ENCODE peak calls at places on chromosomes 3 and 15, in six cellular contexts. U is uterus, Z is Karpas-422, P is stomach, E is fibroblast of lung, T is PC-3. H is an unnamed sample. For H3K9me3, the result is how much of the 10 kb centered on the place peaks cover.

GRCh38 chr15:49622561-49622960 is 1.7 kb downstream of the DTWD1 start:
- DNase-seq in Z (no peak), P (no peak), E (no peak), U (no peak), T (no peak), H (no peak)

GRCh38 chr3:194720048-194720447 is 34.4 kb downstream of the FAM43A start:
- DNase-seq in T (no peak), P (no peak), Z (no peak), E (no peak), U (no peak), H (no peak)

GRCh38 chr3:113232367-113232766 is 21.0 kb downstream of the BOC start:
- DNase-seq in T (peak), E (no peak), U (no peak), P (no peak), Z (no peak), H (no peak)

GRCh38 chr3:32888739-32889138 is 62.7 kb upstream of the CCR4 start:
- DNase-seq in U (no peak), T (no peak), Z (no peak), P (no peak), E (no peak), H (no peak)

GRCh38 chr3:42119558-42120355 is 28.6 kb downstream of the TRAK1 start:
- DNase-seq in Z (no peak), P (no peak), T (no peak), U (peak), E (no peak), H (peak)

GRCh38 chr3:188205992-188206416 is 52.0 kb downstream of the LPP start:
- DNase-seq in U (no peak), E (no peak), Z (peak), P (no peak), T (no peak), H (no peak)

GRCh38 chr15:39110336-39110735 is 470.5 kb upstream of the THBS1 start:
- DNase-seq in E (no peak), P (no peak), Z (no peak), U (no peak), T (no peak), H (no peak)

GRCh38 chr3:110504401-110504800 is 567.2 kb upstream of the NECTIN3 start:
- DNase-seq in Z (no peak), T (no peak), U (no peak), E (no peak), P (no peak), H (no peak)

GRCh38 chr3:102129774-102130608 is 280.7 kb downstream of the NFKBIZ start:
- DNase-seq in P (no peak), U (peak), T (peak), E (peak), Z (no peak), H (no peak)

GRCh38 chr3:126003447-126004190 is 34.6 kb downstream of the ROPN1B start:
- DNase-seq in T (no peak), U (no peak), E (no peak), P (no peak), Z (no peak), H (no peak)

GRCh38 chr3:87057474-87057873 is 66.5 kb upstream of the VGLL3 start:
- DNase-seq in T (no peak), P (no peak), Z (no peak), U (no peak), E (no peak), H (no peak)

GRCh38 chr15:58469432-58470353 is 37.9 kb downstream of the LIPC start:
- DNase-seq in E (peak), U (no peak), P (peak), T (peak), Z (no peak), H (no peak)

GRCh38 chr15:90883971-90884718 is at the start of gene FES:
- DNase-seq in P (peak), E (peak), T (no peak), Z (peak), U (peak), H (peak)

GRCh38 chr15:88655780-88656488 is 17.1 kb downstream of the ISG20 start:
- DNase-seq in T (no peak), Z (no peak), U (no peak), E (no peak), P (peak), H (no peak)

GRCh38 chr15:51680316-51680715 is 987 bp upstream of the SCG3 start:
- DNase-seq in P (no peak), U (no peak), Z (no peak), E (no peak), T (no peak), H (no peak)

GRCh38 chr15:39232512-39232911 is 348.4 kb upstream of the THBS1 start:
- DNase-seq in Z (no peak), P (no peak), E (peak), T (peak), U (no peak), H (no peak)

GRCh38 chr3:194933465-194933864 is 247.8 kb downstream of the FAM43A start:
- DNase-seq in U (no peak), E (no peak), T (no peak), P (no peak), Z (no peak), H (no peak)

GRCh38 chr3:194622621-194623360 is 10.4 kb downstream of the TMEM44 start:
- DNase-seq in Z (no peak), U (no peak), T (no peak), E (no peak), P (no peak), H (peak)

GRCh38 chr15:65766422-65767263 is 25.4 kb downstream of the DENND4A start:
- DNase-seq in U (no peak), E (peak), Z (no peak), P (no peak), T (peak), H (no peak)

GRCh38 chr3:49992351-49992750 is 52.4 kb downstream of the RBM6 start:
- DNase-seq in E (no peak), Z (peak), T (no peak), P (no peak), U (no peak), H (no peak)

GRCh38 chr3:187850256-187851010 is 105.2 kb upstream of the BCL6 start:
- DNase-seq in Z (no peak), P (no peak), U (no peak), T (no peak), E (peak), H (no peak)

GRCh38 chr3:31934018-31934417 is 47.0 kb downstream of the OSBPL10 start:
- DNase-seq in E (no peak), T (no peak), U (no peak), P (no peak), Z (peak), H (no peak)

DNA sequence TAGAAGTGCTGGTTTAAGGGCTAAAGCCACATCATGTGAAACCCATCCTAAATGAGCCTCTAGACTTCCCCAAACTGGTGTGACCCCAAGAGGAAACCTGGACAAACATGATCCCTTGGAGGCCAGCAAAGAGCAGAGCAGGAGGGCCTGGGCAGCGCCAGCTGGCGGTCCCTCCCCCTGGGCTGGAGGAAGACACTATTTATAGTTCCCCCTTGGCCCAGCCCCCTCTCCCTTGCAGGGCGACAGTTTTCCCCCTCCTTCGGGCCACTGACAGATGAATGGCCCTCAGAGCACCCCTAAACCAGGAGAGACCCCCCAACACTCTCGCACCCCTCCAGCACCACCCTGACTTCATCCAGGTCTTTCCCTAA is 2.9 kb downstream of the UCN2 start:
- DNase-seq in E (peak), T (no peak), P (no peak), Z (no peak), U (no peak), H (peak)
- H3K4me3 ChIP-seq in E (no peak), T (no peak), P (peak), Z (no peak), U (peak), H (no peak)

GRCh38 chr3:21417991-21418390 is 333.0 kb downstream of the ZNF385D start:
- DNase-seq in T (no peak), Z (no peak), P (no peak), U (no peak), E (no peak), H (no peak)

DNA sequence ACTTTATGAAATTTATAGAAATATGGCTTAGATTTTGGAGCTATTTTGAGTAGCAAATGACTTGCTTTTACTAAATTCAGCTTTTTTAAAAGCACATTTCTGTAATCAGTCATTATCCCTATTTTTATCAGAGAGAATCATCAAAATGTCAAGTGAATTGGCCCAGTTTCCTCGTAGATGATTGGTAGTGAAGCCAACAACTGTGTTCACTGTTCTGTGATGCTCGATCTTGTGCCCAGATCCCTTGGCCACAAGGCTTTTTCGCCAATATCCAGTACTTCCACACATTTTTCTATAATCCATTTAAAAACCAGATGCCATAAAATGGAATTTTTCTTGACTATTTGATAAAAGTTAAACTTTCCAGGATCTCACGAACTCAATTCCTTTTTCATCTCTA is 336.5 kb downstream of the ZNF385D start:
- DNase-seq in T (no peak), E (no peak), Z (no peak), P (no peak), U (no peak), H (no peak)
- H3K9me3 ChIP-seq in T (under half), E (under half), Z (under half), P (under half), U (under half), H (under half)

GRCh38 chr3:159989973-159990846 is 1.6 kb downstream of the IL12A start:
- DNase-seq in Z (no peak), E (no peak), U (no peak), P (no peak), T (no peak), H (no peak)
- H3K4me3 ChIP-seq in Z (no peak), E (peak), U (no peak), P (no peak), T (peak), H (no peak)

DNA sequence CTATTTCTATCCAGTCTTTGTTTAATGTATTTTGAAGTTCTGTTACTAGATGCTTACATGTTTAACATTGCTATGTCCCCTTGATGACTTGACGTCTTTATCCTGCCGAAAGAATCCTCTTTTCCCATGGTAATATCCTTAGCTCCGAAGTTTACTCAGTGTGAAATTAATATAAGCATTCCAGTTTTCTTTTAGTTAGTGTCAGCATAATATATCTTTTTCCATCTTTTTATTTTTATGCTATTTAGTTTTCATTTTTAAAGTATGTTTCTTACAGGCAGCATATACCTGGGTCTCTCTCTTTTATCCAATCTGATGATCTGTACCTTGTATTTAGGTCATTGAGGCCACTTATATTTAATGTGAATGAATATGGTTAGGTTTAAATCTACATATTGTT is 39.1 kb upstream of the MEF2A start:
- DNase-seq in P (no peak), U (no peak), Z (no peak), T (no peak), E (no peak), H (no peak)
- H3K9me3 ChIP-seq in P (under half), U (under half), Z (under half), T (under half), E (under half), H (under half)

GRCh38 chr3:17741621-17742091 is 775 bp downstream of the TBC1D5 start:
- DNase-seq in E (peak), U (no peak), P (no peak), T (no peak), Z (no peak), H (no peak)

GRCh38 chr3:17737591-17737990 is 4.8 kb downstream of the TBC1D5 start:
- DNase-seq in U (no peak), Z (no peak), T (no peak), E (no peak), P (no peak), H (no peak)

GRCh38 chr3:17740703-17741102 is 1.7 kb downstream of the TBC1D5 start:
- DNase-seq in T (peak), E (peak), P (no peak), U (no peak), Z (peak), H (no peak)

GRCh38 chr3:17738219-17738618 is 4.2 kb downstream of the TBC1D5 start:
- DNase-seq in E (no peak), U (no peak), Z (no peak), P (no peak), T (no peak), H (no peak)

DNA sequence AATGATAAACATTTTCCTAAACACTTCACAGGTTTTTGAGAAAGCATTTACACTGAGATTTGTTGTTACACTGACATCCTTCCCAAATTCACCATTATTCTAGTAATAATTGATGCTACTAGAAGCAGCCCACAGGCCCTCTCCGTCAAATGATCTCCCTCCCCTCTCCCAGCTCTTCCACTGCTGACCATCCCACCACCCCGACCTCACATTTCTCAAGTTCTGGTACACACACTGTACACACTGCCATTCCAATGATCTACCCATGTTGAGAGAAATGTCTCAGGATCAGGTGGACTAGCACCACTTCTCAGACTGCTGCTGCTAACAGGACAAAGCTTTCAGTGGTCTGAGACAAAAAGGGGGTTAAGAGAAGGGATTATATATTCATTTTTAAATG is 3.5 kb downstream of the TBC1D5 start:
- DNase-seq in P (no peak), U (no peak), E (no peak), T (no peak), Z (peak), H (no peak)
- H3K4me3 ChIP-seq in P (no peak), U (no peak), E (no peak), T (no peak), Z (peak), H (no peak)

GRCh38 chr3:44642337-44642736 is 6.2 kb upstream of the ZNF35 start:
- DNase-seq in E (no peak), U (no peak), P (no peak), Z (no peak), T (no peak), H (no peak)

GRCh38 chr3:44648564-44649229 is at the start of gene ZNF35:
- DNase-seq in Z (peak), E (peak), U (peak), P (peak), T (peak), H (peak)

GRCh38 chr3:44647771-44648170 is 761 bp upstream of the ZNF35 start:
- DNase-seq in E (no peak), U (no peak), P (no peak), Z (no peak), T (no peak), H (no peak)

GRCh38 chr3:44643024-44643423 is 5.5 kb upstream of the ZNF35 start:
- DNase-seq in U (no peak), T (no peak), Z (no peak), P (no peak), E (no peak), H (no peak)
- H3K9me3 ChIP-seq in U (under half), T (under half), Z (under half), P (under half), E (under half), H (under half)

DNA sequence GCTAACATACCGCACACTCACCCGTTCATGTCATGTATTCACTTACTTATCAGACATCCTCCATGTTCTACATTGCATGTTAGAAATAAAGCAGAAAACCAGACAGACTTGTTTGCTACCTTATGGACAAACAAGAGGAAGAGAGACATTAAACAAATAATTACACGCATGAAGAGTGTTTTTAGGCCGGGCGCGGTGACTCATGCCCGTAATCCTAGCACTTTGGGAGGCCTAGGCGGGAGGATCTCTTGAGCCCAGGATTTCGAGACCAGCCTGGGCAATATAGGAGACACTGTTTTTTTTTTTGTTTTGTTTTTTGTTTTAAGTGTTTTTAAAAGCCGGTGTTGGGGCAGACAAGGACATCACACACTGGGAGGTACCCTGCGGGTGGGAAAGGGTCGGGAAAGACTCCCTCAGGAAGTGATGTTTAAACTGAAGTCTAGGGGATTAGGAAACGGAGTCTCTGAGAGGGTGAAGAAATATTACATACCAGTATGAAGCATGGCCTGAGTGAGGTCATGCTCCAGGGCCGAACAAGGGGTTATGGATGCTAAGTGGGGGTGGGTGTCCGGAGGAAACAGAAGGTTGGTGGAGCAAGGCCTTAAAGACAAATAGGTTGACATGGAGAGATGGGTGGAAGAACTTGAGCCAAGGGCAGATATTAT is 2.1 kb upstream of the USP3 start:
- DNase-seq in T (peak), E (peak), U (peak), Z (no peak), P (peak), H (no peak)
- H3K4me3 ChIP-seq in T (peak), E (no peak), U (no peak), Z (no peak), P (no peak), H (no peak)

DNA sequence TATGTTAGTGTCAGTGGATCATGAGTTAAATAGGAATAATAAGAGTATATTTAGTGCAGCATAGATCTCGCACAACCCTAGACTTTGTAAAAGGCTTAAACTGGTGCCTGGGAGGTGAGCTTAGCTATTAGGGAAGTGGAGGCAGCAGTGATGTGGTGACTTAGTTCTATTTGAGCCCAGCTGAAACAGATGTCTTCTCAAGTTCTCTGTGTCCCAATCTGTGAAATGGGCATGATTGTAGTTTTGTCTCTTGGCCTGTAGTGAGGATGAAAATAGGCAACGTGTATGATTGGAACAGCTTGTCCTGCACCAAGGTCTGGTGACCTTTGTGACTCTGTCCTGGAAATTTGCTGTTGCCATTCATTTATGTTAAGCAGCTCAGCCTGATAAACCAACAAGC is 34.7 kb downstream of the EBLN2 start:
- DNase-seq in U (no peak), T (no peak), P (no peak), Z (no peak), E (no peak), H (no peak)
- H3K9me3 ChIP-seq in U (under half), T (under half), P (under half), Z (under half), E (under half), H (under half)

DNA sequence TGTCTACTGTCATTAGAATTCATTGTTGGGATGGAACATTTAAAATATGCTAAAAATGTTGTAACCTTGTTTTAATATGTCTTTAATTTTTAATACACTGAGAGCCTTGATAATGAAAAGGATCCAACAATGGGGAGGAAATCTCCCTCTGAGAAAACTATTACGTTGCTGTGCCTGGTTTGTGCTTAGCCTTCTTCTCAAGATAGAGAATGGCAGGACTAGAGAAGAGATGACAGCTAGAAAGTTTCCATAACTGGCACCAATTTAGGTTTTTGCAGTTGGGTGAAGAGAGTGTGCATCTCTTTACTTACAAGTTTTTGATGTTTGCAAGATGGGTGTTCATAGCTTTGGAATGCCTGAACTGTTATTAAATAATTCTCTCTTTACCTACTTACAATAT is 42.6 kb upstream of the NANOGP8 start:
- DNase-seq in Z (no peak), U (no peak), E (no peak), T (no peak), P (no peak), H (no peak)
- H3K4me3 ChIP-seq in Z (no peak), U (no peak), E (no peak), T (no peak), P (no peak), H (no peak)

DNA sequence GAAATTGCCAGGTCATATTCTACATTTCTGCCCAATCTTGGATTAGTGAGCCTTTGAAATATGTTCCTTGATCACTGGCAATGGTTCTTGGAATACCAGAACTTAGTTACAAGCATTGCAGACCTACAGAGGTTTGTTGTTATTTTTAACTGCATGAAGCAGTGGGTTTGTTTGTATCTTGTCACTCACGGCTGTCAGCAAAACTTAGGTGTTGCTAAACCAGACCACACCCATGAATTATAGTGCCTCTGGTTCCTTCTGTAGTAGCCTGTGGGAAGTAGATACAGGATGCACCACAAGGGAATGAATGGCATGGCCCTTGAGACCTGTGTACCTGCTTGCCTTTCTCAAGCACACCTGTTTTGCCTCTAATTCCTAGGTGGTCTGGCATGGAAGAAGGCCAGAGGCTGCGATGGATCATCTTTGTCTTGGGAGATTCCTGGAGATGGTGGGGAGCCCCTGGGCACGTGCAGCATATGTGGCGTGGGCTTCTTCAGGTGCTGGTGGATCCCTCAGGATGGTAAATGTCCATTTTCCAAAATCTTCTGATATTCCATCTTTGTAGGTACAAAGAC is 138.8 kb downstream of the SNRPN start:
- DNase-seq in U (no peak), P (no peak), E (no peak), T (no peak), Z (no peak), H (no peak)
- H3K9me3 ChIP-seq in U (under half), P (half or more), E (under half), T (under half), Z (under half), H (under half)

H was measured in aorta.